ENCODE peak calls at places on chromosomes 16 and 17, in seven cellular contexts. P is heart right ventricle; I is stimulated activated CD4-positive, alpha-beta T cell treated with anti-CD3 and anti-CD28 coated beads, Interleukin-2, amount 100 ng/mL, for 4 hours; O is stomach; E is germinal center; S is stimulated activated effector memory CD8-positive, alpha-beta T cell treated with anti-CD3 and anti-CD28 coated beads, Interleukin-12 subunit alpha, Interleukin-12 subunit beta, amount 100 ng/mL, for 72 hours; B is central memory CD4-positive, alpha-beta T cell. V is an unnamed sample.

GRCh38 chr17:63847525-63848249 is 5.2 kb upstream of the SMARCD2 start:
- DNase-seq in P (no peak), I (no peak), O (no peak), E (no peak), S (no peak), B (no peak), V (no peak)

GRCh38 chr16:58020628-58021521 is 4.7 kb upstream of the MMP15 start:
- DNase-seq in P (peak), I (no peak), O (peak), E (peak), S (peak), B (peak), V (peak)

GRCh38 chr16:88764913-88765349 is 20.1 kb downstream of the PIEZO1 start:
- DNase-seq in P (no peak), I (no peak), O (no peak), E (no peak), S (no peak), B (no peak), V (no peak)

GRCh38 chr17:3635474-3636153 is 436 bp downstream of the SHPK start:
- DNase-seq in P (no peak), I (no peak), O (no peak), E (no peak), S (no peak), B (no peak), V (no peak)

GRCh38 chr16:66325977-66326376 is 40.5 kb upstream of the CDH5 start:
- DNase-seq in P (no peak), I (no peak), O (no peak), E (no peak), S (no peak), B (no peak), V (no peak)

GRCh38 chr17:40551874-40552768 is 13.2 kb downstream of the CCR7 start:
- DNase-seq in P (no peak), I (no peak), O (peak), E (no peak), S (no peak), B (no peak), V (no peak)

GRCh38 chr17:46819906-46820351 is 1.4 kb upstream of the WNT3 start:
- DNase-seq in P (no peak), I (no peak), O (no peak), E (no peak), S (no peak), B (no peak), V (no peak)

GRCh38 chr16:88798772-88799455 is 4.7 kb upstream of the CDT1 start:
- DNase-seq in P (no peak), I (no peak), O (no peak), E (no peak), S (no peak), B (no peak), V (no peak)

GRCh38 chr17:79757140-79757745 is 20.7 kb upstream of the CBX2 start:
- DNase-seq in P (no peak), I (no peak), O (no peak), E (no peak), S (no peak), B (no peak), V (no peak)

GRCh38 chr16:81041696-81042095 is 6.1 kb downstream of the ATMIN start:
- DNase-seq in P (no peak), I (no peak), O (no peak), E (no peak), S (no peak), B (no peak), V (no peak)

GRCh38 chr16:19697756-19698318 is 20.2 kb downstream of the KNOP1 start:
- DNase-seq in P (no peak), I (no peak), O (peak), E (no peak), S (no peak), B (no peak), V (no peak)

GRCh38 chr17:6067060-6067459 is 3.1 kb upstream of the WSCD1 start:
- DNase-seq in P (no peak), I (no peak), O (no peak), E (no peak), S (no peak), B (no peak), V (no peak)

GRCh38 chr16:85401370-85401916 is 211.7 kb upstream of the GSE1 start:
- DNase-seq in P (no peak), I (no peak), O (no peak), E (no peak), S (no peak), B (no peak), V (no peak)

GRCh38 chr16:86748643-86749042 is 170.3 kb downstream of the FOXL1 start:
- DNase-seq in P (no peak), I (no peak), O (no peak), E (no peak), S (no peak), B (no peak), V (no peak)

GRCh38 chr16:29012913-29013641 is 28.2 kb downstream of the LAT start:
- DNase-seq in P (no peak), I (no peak), O (no peak), E (no peak), S (no peak), B (peak), V (no peak)